ENCODE peak calls at places on chromosome 2, in nine cellular contexts. C, L, A, K, F, O, W, G and Q are unnamed samples. For H3K4me1, the result is how much of the 10 kb centered on the place peaks cover.

GRCh38 chr2:228589115-228589514 is 407.6 kb upstream of the SPHKAP start:
- DNase-seq in C (no peak), L (no peak), A (no peak), K (no peak), F (no peak), O (no peak), W (no peak), G (no peak), Q (no peak)

GRCh38 chr2:225282858-225283693 is 116.4 kb upstream of the NYAP2 start:
- DNase-seq in C (peak), L (no peak), A (peak), K (no peak), F (peak), O (no peak), W (peak), G (no peak), Q (no peak)

GRCh38 chr2:27118525-27119329 is at the start of gene CGREF1:
- DNase-seq in C (peak), L (no peak), A (peak), K (no peak), F (no peak), O (no peak), W (peak), G (no peak), Q (no peak)

GRCh38 chr2:80863166-80863714 is 558.7 kb upstream of the LRRTM1 start:
- DNase-seq in C (no peak), L (no peak), A (no peak), K (no peak), F (no peak), O (no peak), W (no peak), G (no peak), Q (no peak)

GRCh38 chr2:180759631-180760030 is 220.8 kb upstream of the UBE2E3 start:
- DNase-seq in C (no peak), L (no peak), A (no peak), K (no peak), F (no peak), O (no peak), W (no peak), G (no peak), Q (no peak)

GRCh38 chr2:127671557-127672302 is 3.6 kb downstream of the LIMS2 start:
- DNase-seq in C (no peak), L (no peak), A (peak), K (no peak), F (no peak), O (peak), W (no peak), G (no peak), Q (no peak)

GRCh38 chr2:129880309-129880708 is 99.2 kb upstream of the RAB6C start:
- DNase-seq in C (no peak), L (no peak), A (peak), K (no peak), F (no peak), O (no peak), W (no peak), G (no peak), Q (no peak)

GRCh38 chr2:147424766-147425165 is 420.1 kb upstream of the ACVR2A start:
- DNase-seq in C (no peak), L (no peak), A (no peak), K (no peak), F (no peak), O (no peak), W (no peak), G (no peak), Q (no peak)

GRCh38 chr2:113124984-113125855 is 2.2 kb upstream of the IL1RN start:
- DNase-seq in C (no peak), L (no peak), A (no peak), K (no peak), F (no peak), O (no peak), W (no peak), G (no peak), Q (no peak)

GRCh38 chr2:209476367-209477191 is 52.7 kb downstream of the MAP2 start:
- DNase-seq in C (no peak), L (no peak), A (no peak), K (no peak), F (peak), O (no peak), W (peak), G (no peak), Q (no peak)

GRCh38 chr2:128366746-128367511 is 48.3 kb upstream of the HS6ST1 start:
- DNase-seq in C (no peak), L (no peak), A (peak), K (no peak), F (no peak), O (no peak), W (no peak), G (no peak), Q (no peak)

GRCh38 chr2:178927173-178927572 is 120.0 kb upstream of the TTN start:
- DNase-seq in C (no peak), L (no peak), A (no peak), K (no peak), F (no peak), O (no peak), W (no peak), G (no peak), Q (no peak)

GRCh38 chr2:134574610-134575332 is 144.0 kb downstream of the TMEM163 start:
- DNase-seq in C (no peak), L (no peak), A (no peak), K (no peak), F (no peak), O (no peak), W (no peak), G (no peak), Q (no peak)

GRCh38 chr2:46001290-46001689 is 295.9 kb upstream of the EPAS1 start:
- DNase-seq in C (no peak), L (no peak), A (peak), K (no peak), F (no peak), O (no peak), W (no peak), G (no peak), Q (no peak)

GRCh38 chr2:128321784-128322650 is 3.3 kb upstream of the HS6ST1 start:
- DNase-seq in C (peak), L (peak), A (peak), K (peak), F (peak), O (peak), W (peak), G (peak), Q (peak)

GRCh38 chr2:116696223-116696622 is 1118.3 kb upstream of the DDX18 start:
- DNase-seq in C (no peak), L (no peak), A (no peak), K (no peak), F (no peak), O (no peak), W (no peak), G (no peak), Q (no peak)

GRCh38 chr2:106572541-106573148 is 85.5 kb downstream of the CD8B2 start:
- DNase-seq in C (peak), L (no peak), A (peak), K (no peak), F (no peak), O (no peak), W (no peak), G (no peak), Q (no peak)

GRCh38 chr2:95361216-95361980 is 41.1 kb upstream of the FAHD2A start:
- DNase-seq in C (no peak), L (no peak), A (peak), K (no peak), F (no peak), O (peak), W (no peak), G (no peak), Q (no peak)

GRCh38 chr2:126657636-126658315 is 1.8 kb downstream of the GYPC start:
- DNase-seq in C (peak), L (peak), A (peak), K (peak), F (peak), O (peak), W (peak), G (peak), Q (peak)

GRCh38 chr2:196422361-196422760 is 217.2 kb upstream of the CCDC150 start:
- DNase-seq in C (no peak), L (no peak), A (no peak), K (no peak), F (no peak), O (no peak), W (no peak), G (no peak), Q (no peak)

GRCh38 chr2:62591491-62591890 is 85.5 kb upstream of the TMEM17 start:
- DNase-seq in C (no peak), L (no peak), A (no peak), K (no peak), F (no peak), O (no peak), W (no peak), G (no peak), Q (no peak)

GRCh38 chr2:24409700-24410556 is 49.6 kb upstream of the ITSN2 start:
- DNase-seq in C (peak), L (no peak), A (peak), K (peak), F (peak), O (no peak), W (peak), G (no peak), Q (no peak)

GRCh38 chr2:45904931-45905642 is 253.6 kb downstream of the PRKCE start:
- DNase-seq in C (no peak), L (no peak), A (no peak), K (no peak), F (no peak), O (no peak), W (no peak), G (no peak), Q (no peak)

GRCh38 chr2:29000481-29000880 is 19.4 kb downstream of the TOGARAM2 start:
- DNase-seq in C (no peak), L (no peak), A (no peak), K (no peak), F (peak), O (no peak), W (no peak), G (no peak), Q (no peak)

GRCh38 chr2:122748552-122749011 is 993.1 kb downstream of the TSN start:
- DNase-seq in C (peak), L (no peak), A (peak), K (peak), F (no peak), O (no peak), W (no peak), G (no peak), Q (no peak)

GRCh38 chr2:211766689-211767088 is 771.9 kb downstream of the ERBB4 start:
- DNase-seq in C (peak), L (no peak), A (peak), K (peak), F (no peak), O (no peak), W (no peak), G (no peak), Q (no peak)

GRCh38 chr2:216657086-216657855 is 24.1 kb downstream of the IGFBP2 start:
- DNase-seq in C (no peak), L (no peak), A (no peak), K (no peak), F (no peak), O (no peak), W (no peak), G (no peak), Q (no peak)

GRCh38 chr2:27887830-27888229 is 2.4 kb downstream of the RBKS start:
- DNase-seq in C (no peak), L (no peak), A (no peak), K (no peak), F (no peak), O (no peak), W (no peak), G (no peak), Q (no peak)

GRCh38 chr2:114128255-114128654 is 238.4 kb downstream of the ACTR3 start:
- DNase-seq in C (no peak), L (no peak), A (no peak), K (no peak), F (no peak), O (no peak), W (no peak), G (no peak), Q (no peak)

GRCh38 chr2:137838255-137839092 is 125.8 kb upstream of the HNMT start:
- DNase-seq in C (peak), L (no peak), A (no peak), K (no peak), F (peak), O (no peak), W (peak), G (no peak), Q (no peak)

GRCh38 chr2:9781252-9781651 is 62.0 kb upstream of the TAF1B start:
- DNase-seq in C (no peak), L (no peak), A (no peak), K (peak), F (no peak), O (peak), W (no peak), G (no peak), Q (no peak)

GRCh38 chr2:47360937-47361336 is 42.0 kb upstream of the MSH2 start:
- DNase-seq in C (no peak), L (no peak), A (no peak), K (peak), F (peak), O (no peak), W (no peak), G (no peak), Q (no peak)

GRCh38 chr2:184419744-184420143 is 178.6 kb upstream of the ZNF804A start:
- DNase-seq in C (peak), L (no peak), A (no peak), K (no peak), F (no peak), O (no peak), W (no peak), G (no peak), Q (no peak)

GRCh38 chr2:240995041-240995960 is 3.1 kb upstream of the SNED1 start:
- DNase-seq in C (no peak), L (peak), A (peak), K (no peak), F (no peak), O (peak), W (no peak), G (no peak), Q (no peak)

GRCh38 chr2:191246820-191247380 is 1.7 kb downstream of the MYO1B start:
- DNase-seq in C (no peak), L (no peak), A (no peak), K (no peak), F (no peak), O (no peak), W (no peak), G (no peak), Q (no peak)

GRCh38 chr2:191244350-191244749 is 854 bp upstream of the MYO1B start:
- DNase-seq in C (no peak), L (no peak), A (no peak), K (no peak), F (no peak), O (no peak), W (no peak), G (no peak), Q (no peak)

GRCh38 chr2:191245869-191246531 is 796 bp downstream of the MYO1B start:
- DNase-seq in C (peak), L (peak), A (peak), K (peak), F (peak), O (peak), W (peak), G (peak), Q (peak)

GRCh38 chr2:191243154-191243553 is 2.0 kb upstream of the MYO1B start:
- DNase-seq in C (no peak), L (no peak), A (no peak), K (no peak), F (no peak), O (no peak), W (no peak), G (no peak), Q (no peak)

DNA sequence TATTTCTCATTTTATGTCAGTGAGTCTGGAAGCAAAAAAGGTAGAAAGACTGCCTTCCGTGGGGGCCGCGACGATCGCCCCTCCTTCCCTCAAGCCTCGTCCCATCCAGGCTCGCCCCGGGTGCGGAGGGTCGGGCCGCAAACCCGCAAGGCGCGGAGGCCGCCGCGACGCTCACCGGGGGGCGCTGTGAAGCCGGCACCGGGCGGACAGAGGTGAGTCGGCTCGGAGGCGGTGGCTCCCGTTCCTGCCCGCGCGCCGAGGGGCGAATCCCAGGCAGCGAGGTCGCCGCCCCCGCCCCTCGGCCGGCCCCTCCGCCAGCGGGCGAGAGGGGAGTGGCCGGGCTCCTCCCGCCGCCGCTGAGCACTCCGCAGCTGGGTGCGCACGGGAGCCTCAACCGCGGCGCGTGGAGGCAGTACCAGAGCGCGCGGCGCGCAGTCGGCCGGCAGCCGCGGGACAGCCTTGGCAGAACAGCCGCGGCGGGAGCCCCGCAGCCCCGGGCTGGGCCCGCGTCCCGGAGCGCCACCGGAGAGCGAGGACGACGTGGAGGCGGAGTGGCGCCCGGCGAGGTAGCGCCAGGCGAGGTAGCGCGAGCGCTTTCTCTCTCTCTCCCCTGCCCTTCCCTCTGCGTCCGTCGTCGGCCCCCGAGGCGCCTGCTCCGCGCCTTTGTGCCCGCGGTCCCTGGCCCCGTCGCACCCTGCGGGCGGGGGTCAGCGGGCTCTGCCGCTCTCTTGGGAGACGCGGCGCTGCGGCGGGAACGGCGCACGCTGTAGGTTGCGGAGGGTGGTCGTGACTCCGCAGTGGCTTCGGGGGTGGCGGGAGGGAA is at the start of gene MYO1B:
- DNase-seq in C (peak), L (peak), A (peak), K (peak), F (peak), O (peak), W (peak), G (peak), Q (peak)
- TF ChIP-seq CTCF in C (peak), L (peak), A (peak), K (peak), F (peak), O (peak), W (peak), G (peak), Q (peak)

GRCh38 chr2:159074605-159075004 is 106.2 kb downstream of the TANC1 start:
- DNase-seq in C (no peak), L (no peak), A (no peak), K (no peak), F (no peak), O (no peak), W (no peak), G (no peak), Q (no peak)
- H3K4me1 ChIP-seq in C (under half), L (under half), A (under half), K (under half), F (under half), O (under half), W (under half), G (under half), Q (under half)

GRCh38 chr2:197498627-197498936 is 1.1 kb downstream of the HSPD1 start:
- DNase-seq in C (no peak), L (no peak), A (no peak), K (no peak), F (no peak), O (no peak), W (no peak), G (no peak), Q (no peak)

GRCh38 chr2:197495433-197496134 is 4.1 kb downstream of the HSPD1 start:
- DNase-seq in C (no peak), L (no peak), A (no peak), K (no peak), F (no peak), O (no peak), W (no peak), G (no peak), Q (no peak)

GRCh38 chr2:197496695-197497094 is 2.9 kb downstream of the HSPD1 start:
- DNase-seq in C (no peak), L (no peak), A (no peak), K (no peak), F (no peak), O (no peak), W (no peak), G (no peak), Q (no peak)

GRCh38 chr2:197498937-197499593 is 575 bp downstream of the HSPD1 start:
- DNase-seq in C (peak), L (peak), A (peak), K (no peak), F (peak), O (peak), W (peak), G (peak), Q (peak)

GRCh38 chr2:197497301-197497700 is 2.3 kb downstream of the HSPD1 start:
- DNase-seq in C (no peak), L (no peak), A (no peak), K (peak), F (no peak), O (no peak), W (no peak), G (no peak), Q (no peak)
- H3K27ac ChIP-seq in C (peak), L (no peak), A (no peak), K (peak), F (no peak), O (no peak), W (no peak), G (no peak), Q (no peak)

GRCh38 chr2:23002234-23002633 is 382.7 kb upstream of the KLHL29 start:
- DNase-seq in C (peak), L (no peak), A (no peak), K (no peak), F (no peak), O (no peak), W (no peak), G (no peak), Q (no peak)
- TF ChIP-seq CTCF in C (peak), L (no peak), A (peak), K (no peak), F (no peak), O (no peak), W (no peak), G (no peak), Q (no peak)